ENCODE peak calls at places on chromosome 20, in four cellular contexts. One of them, this sample, is unnamed.

GRCh38 chr20:1499528-1500420 is 8.6 kb upstream of the SIRPB2 start:
- DNase-seq in H9: no peak
- DNase-seq in IMR-90: no peak
- DNase-seq in H1: no peak
- DNase-seq in this sample: peak; percentile 35

GRCh38 chr20:47749367-47749766 is 35.9 kb downstream of the SULF2 start:
- DNase-seq in H9: no peak
- DNase-seq in IMR-90: no peak
- DNase-seq in H1: no peak
- DNase-seq in this sample: no peak

GRCh38 chr20:58706150-58706892 is 13.7 kb downstream of the NPEPL1 start:
- DNase-seq in H9: no peak
- DNase-seq in IMR-90: no peak
- DNase-seq in H1: no peak
- DNase-seq in this sample: no peak

GRCh38 chr20:18314786-18315406 is 26.6 kb downstream of the ZNF133 start:
- DNase-seq in H9: no peak
- DNase-seq in IMR-90: peak; percentile 80
- DNase-seq in H1: peak; percentile 2
- DNase-seq in this sample: no peak

GRCh38 chr20:10414982-10415650 is 18.9 kb downstream of the MKKS start:
- DNase-seq in H9: no peak
- DNase-seq in IMR-90: no peak
- DNase-seq in H1: no peak
- DNase-seq in this sample: peak; percentile 91

GRCh38 chr20:20668639-20669038 is 43.8 kb downstream of the RALGAPA2 start:
- DNase-seq in H9: no peak
- DNase-seq in IMR-90: no peak
- DNase-seq in H1: no peak
- DNase-seq in this sample: no peak

GRCh38 chr20:39893013-39893685 is 795.9 kb downstream of the MAFB start:
- DNase-seq in H9: no peak
- DNase-seq in IMR-90: peak; percentile 91
- DNase-seq in H1: no peak
- DNase-seq in this sample: no peak

GRCh38 chr20:38197217-38198008 is 32.3 kb upstream of the TGM2 start:
- DNase-seq in H9: no peak
- DNase-seq in IMR-90: no peak
- DNase-seq in H1: no peak
- DNase-seq in this sample: no peak

GRCh38 chr20:20051767-20052073 is 546 bp downstream of the CRNKL1 start:
- DNase-seq in H9: no peak
- DNase-seq in IMR-90: no peak
- DNase-seq in H1: no peak
- DNase-seq in this sample: no peak

GRCh38 chr20:11181964-11182363 is 508.2 kb upstream of the JAG1 start:
- DNase-seq in H9: no peak
- DNase-seq in IMR-90: no peak
- DNase-seq in H1: no peak
- DNase-seq in this sample: no peak

GRCh38 chr20:20593447-20594170 is 118.8 kb downstream of the RALGAPA2 start:
- DNase-seq in H9: peak; percentile 77
- DNase-seq in IMR-90: peak; percentile 65
- DNase-seq in H1: peak; percentile 23
- DNase-seq in this sample: peak; percentile 89

GRCh38 chr20:19786311-19786710 is 28.3 kb downstream of the RIN2 start:
- DNase-seq in H9: peak; percentile 43
- DNase-seq in IMR-90: peak; percentile 92
- DNase-seq in H1: no peak
- DNase-seq in this sample: peak; percentile 74

GRCh38 chr20:52060794-52061714 is 130.5 kb downstream of the ZFP64 start:
- DNase-seq in H9: peak; percentile 64
- DNase-seq in IMR-90: no peak
- DNase-seq in H1: no peak
- DNase-seq in this sample: peak; percentile 91

GRCh38 chr20:11917663-11918062 is at the start of gene BTBD3:
- DNase-seq in H9: no peak
- DNase-seq in IMR-90: peak; percentile 79
- DNase-seq in H1: no peak
- DNase-seq in this sample: no peak

GRCh38 chr20:33348136-33348937 is 53.0 kb downstream of the CDK5RAP1 start:
- DNase-seq in H9: no peak
- DNase-seq in IMR-90: no peak
- DNase-seq in H1: no peak
- DNase-seq in this sample: peak; percentile 53

GRCh38 chr20:35909796-35910195 is 44.5 kb downstream of the SCAND1 start:
- DNase-seq in H9: no peak
- DNase-seq in IMR-90: no peak
- DNase-seq in H1: no peak
- DNase-seq in this sample: no peak

GRCh38 chr20:1191289-1191688 is 6.5 kb upstream of the TMEM74B start:
- DNase-seq in H9: no peak
- DNase-seq in IMR-90: no peak
- DNase-seq in H1: no peak
- DNase-seq in this sample: no peak

GRCh38 chr20:53872561-53873248 is 197.7 kb downstream of the BCAS1 start:
- DNase-seq in H9: no peak
- DNase-seq in IMR-90: peak; percentile 30
- DNase-seq in H1: no peak
- DNase-seq in this sample: no peak

GRCh38 chr20:24382330-24382729 is 87.1 kb upstream of the SYNDIG1 start:
- DNase-seq in H9: no peak
- DNase-seq in IMR-90: no peak
- DNase-seq in H1: no peak
- DNase-seq in this sample: no peak

GRCh38 chr20:37386505-37387201 is 40.7 kb downstream of the SRC start:
- DNase-seq in H9: peak; percentile 22
- DNase-seq in IMR-90: no peak
- DNase-seq in H1: no peak
- DNase-seq in this sample: no peak

GRCh38 chr20:36219671-36220220 is 16.5 kb upstream of the AAR2 start:
- DNase-seq in H9: no peak
- DNase-seq in IMR-90: no peak
- DNase-seq in H1: no peak
- DNase-seq in this sample: no peak

GRCh38 chr20:57680934-57681914 is 28.6 kb downstream of the PMEPA1 start:
- DNase-seq in H9: no peak
- DNase-seq in IMR-90: no peak
- DNase-seq in H1: no peak
- DNase-seq in this sample: no peak

DNA sequence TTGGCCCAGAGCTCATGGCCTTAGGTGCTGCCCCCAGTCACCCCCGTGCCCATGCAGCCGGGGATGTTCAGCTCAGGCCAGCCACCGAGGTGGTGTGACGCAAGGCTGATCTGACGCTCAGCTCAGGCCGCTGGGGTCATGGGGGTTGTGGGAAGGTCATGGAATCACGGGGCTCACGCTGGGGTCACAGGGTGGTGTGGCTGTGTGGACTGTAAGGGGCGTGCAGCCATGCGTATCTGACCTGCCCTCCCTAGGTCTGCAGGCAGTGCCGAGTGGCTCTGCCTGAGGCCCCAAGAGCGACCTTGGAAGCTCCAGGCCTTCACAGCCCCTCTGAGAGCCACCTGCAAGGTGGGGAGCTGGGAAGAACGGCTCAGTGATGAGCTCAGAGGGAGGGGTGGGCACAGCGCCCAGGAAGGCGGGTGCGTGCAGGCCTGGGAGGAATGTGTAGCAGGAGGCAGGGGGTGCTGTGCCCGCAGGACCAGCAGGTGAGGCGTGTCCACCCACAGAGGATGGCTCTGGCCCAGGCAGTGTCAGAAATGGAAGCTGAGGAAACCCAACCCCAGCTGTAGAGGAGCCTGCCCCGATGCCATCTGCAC is 27.8 kb downstream of the CHRNA4 start:
- DNase-seq in H9: no peak
- DNase-seq in IMR-90: no peak
- DNase-seq in H1: no peak
- DNase-seq in this sample: no peak
- H3K4me1 ChIP-seq in H9: no peaks in the 10 kb centered on the region
- H3K4me1 ChIP-seq in IMR-90: no peaks in the 10 kb centered on the region
- H3K4me1 ChIP-seq in H1: no peaks in the 10 kb centered on the region
- H3K4me1 ChIP-seq in this sample: no peaks in the 10 kb centered on the region

DNA sequence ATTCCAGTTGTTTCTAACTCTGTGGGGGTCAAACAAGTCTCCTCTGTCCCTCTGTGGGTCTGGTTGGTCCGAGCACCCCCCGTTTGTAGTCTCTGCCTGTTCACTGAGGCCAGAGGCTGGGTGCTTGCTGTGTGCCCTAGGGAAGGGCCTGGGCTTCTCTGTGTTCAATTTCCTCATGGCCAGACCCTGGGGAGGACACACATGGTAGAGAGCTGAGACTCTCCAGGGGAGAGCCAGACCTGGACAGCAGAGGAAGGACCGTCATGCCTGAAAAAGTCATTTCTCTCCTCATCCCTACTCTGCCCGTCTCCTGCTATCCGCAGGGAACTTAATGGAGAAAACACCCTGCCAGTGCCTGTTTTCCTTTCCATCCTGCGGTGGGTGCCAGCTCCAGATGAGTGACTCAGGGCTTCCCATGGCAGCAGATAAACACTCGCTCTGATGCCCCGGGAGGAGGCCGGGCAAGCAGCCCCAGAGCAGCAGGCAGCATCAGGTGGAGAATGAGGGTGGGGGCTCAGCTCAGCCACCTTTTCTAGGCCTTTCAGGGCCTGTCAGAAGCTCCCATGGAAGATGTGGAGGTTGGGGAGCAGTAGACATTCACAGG is 51.9 kb downstream of the SNAI1 start:
- DNase-seq in H9: no peak
- DNase-seq in IMR-90: peak; percentile 37
- DNase-seq in H1: no peak
- DNase-seq in this sample: no peak
- H3K9ac ChIP-seq in H9: no peak overlapping the region
- H3K9ac ChIP-seq in IMR-90: no peak overlapping the region
- H3K9ac ChIP-seq in H1: no peak overlapping the region
- H3K9ac ChIP-seq in this sample: no peak overlapping the region

GRCh38 chr20:43495388-43495787 is 12.1 kb upstream of the L3MBTL1 start:
- DNase-seq in H9: no peak
- DNase-seq in IMR-90: no peak
- DNase-seq in H1: no peak
- DNase-seq in this sample: no peak

GRCh38 chr20:43492101-43492500 is 15.4 kb upstream of the L3MBTL1 start:
- DNase-seq in H9: no peak
- DNase-seq in IMR-90: peak; percentile 17
- DNase-seq in H1: no peak
- DNase-seq in this sample: no peak

GRCh38 chr20:43490038-43490437 is 17.5 kb upstream of the L3MBTL1 start:
- DNase-seq in H9: no peak
- DNase-seq in IMR-90: peak; percentile 15
- DNase-seq in H1: no peak
- DNase-seq in this sample: no peak
- H3K56ac ChIP-seq in H9: no peak overlapping the region
- H3K56ac ChIP-seq in IMR-90: no peak overlapping the region
- H3K56ac ChIP-seq in H1: no peak overlapping the region
- H3K56ac ChIP-seq in this sample: no peak overlapping the region

DNA sequence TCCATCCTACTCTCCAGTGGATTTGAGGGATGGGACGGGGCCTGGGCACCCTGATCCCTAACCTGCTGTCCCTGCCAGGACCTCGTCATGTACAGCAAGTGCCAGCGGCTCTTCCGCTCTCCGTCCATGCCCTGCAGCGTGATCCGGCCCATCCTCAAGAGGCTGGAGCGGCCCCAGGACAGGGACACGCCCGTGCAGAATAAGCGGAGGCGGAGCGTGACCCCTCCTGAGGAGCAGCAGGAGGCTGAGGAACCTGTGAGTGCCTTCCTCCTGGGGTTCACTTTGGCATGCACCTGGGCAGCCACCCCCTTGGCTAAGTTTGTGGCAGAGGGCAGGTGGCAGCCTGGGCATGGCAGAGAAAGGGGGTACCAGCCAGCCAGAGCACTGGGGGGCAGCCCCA is 5.7 kb downstream of the CDC25B start:
- DNase-seq in H9: no peak
- DNase-seq in IMR-90: no peak
- DNase-seq in H1: no peak
- DNase-seq in this sample: no peak
- H3K4me1 ChIP-seq in H9: no peaks in the 10 kb centered on the region
- H3K4me1 ChIP-seq in IMR-90: peaks cover 38% of the 10 kb centered on the region
- H3K4me1 ChIP-seq in H1: peaks cover 6% of the 10 kb centered on the region
- H3K4me1 ChIP-seq in this sample: peaks cover 13% of the 10 kb centered on the region

DNA sequence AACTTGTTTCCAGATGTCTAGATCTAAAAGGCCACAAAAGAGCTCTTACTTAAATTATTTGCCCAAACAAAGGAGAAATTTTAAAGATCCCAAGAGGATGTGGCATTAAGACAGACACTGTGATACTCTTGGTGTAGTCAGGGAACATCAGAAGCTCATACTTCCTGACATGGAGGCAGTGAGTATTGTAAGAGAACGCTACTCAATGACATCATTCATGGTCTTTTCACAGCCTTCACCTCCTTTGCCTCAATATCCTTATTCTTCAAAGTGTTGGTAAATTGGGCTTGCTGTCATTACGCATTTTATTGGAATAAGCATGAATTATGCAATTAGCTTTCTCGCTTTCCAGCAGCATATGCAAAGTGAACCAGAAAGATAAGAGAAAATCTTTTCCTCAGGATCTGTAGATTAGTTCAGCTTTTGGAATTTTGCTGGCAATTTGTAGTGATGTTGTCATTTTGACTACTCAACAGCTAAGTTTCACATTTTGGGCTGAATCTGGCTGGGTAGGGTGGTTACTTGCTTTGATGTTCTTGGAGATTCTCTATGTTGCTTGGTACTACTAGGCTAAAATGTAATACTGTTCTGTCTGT is 1012.2 kb downstream of the KIF16B start:
- DNase-seq in H9: no peak
- DNase-seq in IMR-90: no peak
- DNase-seq in H1: no peak
- DNase-seq in this sample: no peak
- H3K9ac ChIP-seq in H9: no peak overlapping the region
- H3K9ac ChIP-seq in IMR-90: no peak overlapping the region
- H3K9ac ChIP-seq in H1: no peak overlapping the region
- H3K9ac ChIP-seq in this sample: no peak overlapping the region

GRCh38 chr20:56409946-56410345 is 2.1 kb upstream of the CASS4 start:
- DNase-seq in H9: no peak
- DNase-seq in IMR-90: no peak
- DNase-seq in H1: no peak
- DNase-seq in this sample: no peak
- H3K56ac ChIP-seq in H9: no peak overlapping the region
- H3K56ac ChIP-seq in IMR-90: no peak overlapping the region
- H3K56ac ChIP-seq in H1: no peak overlapping the region
- H3K56ac ChIP-seq in this sample: no peak overlapping the region

GRCh38 chr20:44649976-44650375 is 1.5 kb downstream of the ADA start:
- DNase-seq in H9: no peak
- DNase-seq in IMR-90: no peak
- DNase-seq in H1: no peak
- DNase-seq in this sample: no peak
- H3K4me1 ChIP-seq in H9: peaks cover 11% of the 10 kb centered on the region
- H3K4me1 ChIP-seq in IMR-90: peaks cover 9% of the 10 kb centered on the region
- H3K4me1 ChIP-seq in H1: peaks cover 10% of the 10 kb centered on the region
- H3K4me1 ChIP-seq in this sample: no peaks in the 10 kb centered on the region

GRCh38 chr20:32068174-32068573 is 16.1 kb downstream of the HCK start:
- DNase-seq in H9: no peak
- DNase-seq in IMR-90: no peak
- DNase-seq in H1: no peak
- DNase-seq in this sample: no peak
- H3K9ac ChIP-seq in H9: no peak overlapping the region
- H3K9ac ChIP-seq in IMR-90: no peak overlapping the region
- H3K9ac ChIP-seq in H1: no peak overlapping the region
- H3K9ac ChIP-seq in this sample: no peak overlapping the region

GRCh38 chr20:17298169-17298568 is 71.3 kb downstream of the PCSK2 start:
- DNase-seq in H9: no peak
- DNase-seq in IMR-90: no peak
- DNase-seq in H1: no peak
- DNase-seq in this sample: peak; percentile 40
- H3K56ac ChIP-seq in H9: no peak overlapping the region
- H3K56ac ChIP-seq in IMR-90: no peak overlapping the region
- H3K56ac ChIP-seq in H1: no peak overlapping the region
- H3K56ac ChIP-seq in this sample: no peak overlapping the region

This sample was measured in mesendoderm.